ENCODE peak calls at places on chromosomes 4 and X, in nine cellular contexts. One of them, this sample, is unnamed.

GRCh38 chr4:46830971-46831454 is 78.0 kb downstream of the COX7B2 start:
- DNase-seq in LHCN-M2: no peak
- DNase-seq in A549: no peak
- DNase-seq in CD8-positive, alpha-beta T cell: no peak
- DNase-seq in AG20443: no peak
- DNase-seq in NCI-H345: no peak
- DNase-seq in NCI-H1694: no peak
- DNase-seq in CD8-positive, alpha-beta memory T cell: no peak
- DNase-seq in stimulated activated naive B cell treated with anti-CD40 and anti-IgM and Interleukin-4, amounts not matched to agents 10 μg/mL and 1 μg/mL and 100 μg/mL, for 72 hours: no peak
- DNase-seq in this sample: no peak

GRCh38 chr4:5361968-5362367 is 310.7 kb downstream of the STK32B start:
- DNase-seq in LHCN-M2: peak; percentile 19
- DNase-seq in A549: no peak
- DNase-seq in CD8-positive, alpha-beta T cell: no peak
- DNase-seq in AG20443: no peak
- DNase-seq in NCI-H345: no peak
- DNase-seq in NCI-H1694: no peak
- DNase-seq in CD8-positive, alpha-beta memory T cell: no peak
- DNase-seq in stimulated activated naive B cell treated with anti-CD40 and anti-IgM and Interleukin-4, amounts not matched to agents 10 μg/mL and 1 μg/mL and 100 μg/mL, for 72 hours: no peak
- DNase-seq in this sample: no peak

GRCh38 chrX:154317391-154318000 is 21.9 kb downstream of the TKTL1 start:
- DNase-seq in LHCN-M2: peak; percentile 9
- DNase-seq in A549: peak; percentile 44
- DNase-seq in CD8-positive, alpha-beta T cell: peak; percentile 26
- DNase-seq in AG20443: peak; percentile 27
- DNase-seq in NCI-H345: peak; percentile 13
- DNase-seq in NCI-H1694: peak; percentile 45
- DNase-seq in CD8-positive, alpha-beta memory T cell: no peak
- DNase-seq in stimulated activated naive B cell treated with anti-CD40 and anti-IgM and Interleukin-4, amounts not matched to agents 10 μg/mL and 1 μg/mL and 100 μg/mL, for 72 hours: no peak
- DNase-seq in this sample: no peak

GRCh38 chr4:38387348-38387747 is 276.7 kb upstream of the KLF3 start:
- DNase-seq in LHCN-M2: no peak
- DNase-seq in A549: no peak
- DNase-seq in CD8-positive, alpha-beta T cell: no peak
- DNase-seq in AG20443: no peak
- DNase-seq in NCI-H345: no peak
- DNase-seq in NCI-H1694: no peak
- DNase-seq in CD8-positive, alpha-beta memory T cell: no peak
- DNase-seq in stimulated activated naive B cell treated with anti-CD40 and anti-IgM and Interleukin-4, amounts not matched to agents 10 μg/mL and 1 μg/mL and 100 μg/mL, for 72 hours: no peak
- DNase-seq in this sample: no peak

GRCh38 chr4:16641971-16642370 is 256.5 kb downstream of the LDB2 start:
- DNase-seq in LHCN-M2: no peak
- DNase-seq in A549: no peak
- DNase-seq in CD8-positive, alpha-beta T cell: no peak
- DNase-seq in AG20443: peak; percentile 69
- DNase-seq in NCI-H345: no peak
- DNase-seq in NCI-H1694: no peak
- DNase-seq in CD8-positive, alpha-beta memory T cell: no peak
- DNase-seq in stimulated activated naive B cell treated with anti-CD40 and anti-IgM and Interleukin-4, amounts not matched to agents 10 μg/mL and 1 μg/mL and 100 μg/mL, for 72 hours: no peak
- DNase-seq in this sample: no peak

GRCh38 chr4:52750819-52751348 is 341 bp downstream of the ERVMER34-1 start:
- DNase-seq in LHCN-M2: no peak
- DNase-seq in A549: peak; percentile 2
- DNase-seq in CD8-positive, alpha-beta T cell: no peak
- DNase-seq in AG20443: peak; percentile 49
- DNase-seq in NCI-H345: no peak
- DNase-seq in NCI-H1694: no peak
- DNase-seq in CD8-positive, alpha-beta memory T cell: no peak
- DNase-seq in stimulated activated naive B cell treated with anti-CD40 and anti-IgM and Interleukin-4, amounts not matched to agents 10 μg/mL and 1 μg/mL and 100 μg/mL, for 72 hours: no peak
- DNase-seq in this sample: no peak

GRCh38 chrX:137792214-137792613 is 226.3 kb downstream of the ZIC3 start:
- DNase-seq in LHCN-M2: no peak
- DNase-seq in A549: no peak
- DNase-seq in CD8-positive, alpha-beta T cell: no peak
- DNase-seq in AG20443: no peak
- DNase-seq in NCI-H345: no peak
- DNase-seq in NCI-H1694: no peak
- DNase-seq in CD8-positive, alpha-beta memory T cell: no peak
- DNase-seq in stimulated activated naive B cell treated with anti-CD40 and anti-IgM and Interleukin-4, amounts not matched to agents 10 μg/mL and 1 μg/mL and 100 μg/mL, for 72 hours: no peak
- DNase-seq in this sample: no peak

GRCh38 chr4:88960576-88960975 is 96.4 kb downstream of the FAM13A start:
- DNase-seq in LHCN-M2: no peak
- DNase-seq in A549: no peak
- DNase-seq in CD8-positive, alpha-beta T cell: no peak
- DNase-seq in AG20443: no peak
- DNase-seq in NCI-H345: no peak
- DNase-seq in NCI-H1694: no peak
- DNase-seq in CD8-positive, alpha-beta memory T cell: no peak
- DNase-seq in stimulated activated naive B cell treated with anti-CD40 and anti-IgM and Interleukin-4, amounts not matched to agents 10 μg/mL and 1 μg/mL and 100 μg/mL, for 72 hours: no peak
- DNase-seq in this sample: no peak

GRCh38 chrX:134718329-134719317 is 60.4 kb upstream of the PLAC1 start:
- DNase-seq in LHCN-M2: peak; percentile 93
- DNase-seq in A549: peak; percentile 95
- DNase-seq in CD8-positive, alpha-beta T cell: peak; percentile 21
- DNase-seq in AG20443: peak; percentile 84
- DNase-seq in NCI-H345: no peak
- DNase-seq in NCI-H1694: no peak
- DNase-seq in CD8-positive, alpha-beta memory T cell: no peak
- DNase-seq in stimulated activated naive B cell treated with anti-CD40 and anti-IgM and Interleukin-4, amounts not matched to agents 10 μg/mL and 1 μg/mL and 100 μg/mL, for 72 hours: no peak
- DNase-seq in this sample: no peak

GRCh38 chr4:142416711-142417275 is 429.3 kb downstream of the INPP4B start:
- DNase-seq in LHCN-M2: peak; percentile 68
- DNase-seq in A549: no peak
- DNase-seq in CD8-positive, alpha-beta T cell: no peak
- DNase-seq in AG20443: no peak
- DNase-seq in NCI-H345: no peak
- DNase-seq in NCI-H1694: no peak
- DNase-seq in CD8-positive, alpha-beta memory T cell: peak; percentile 34
- DNase-seq in stimulated activated naive B cell treated with anti-CD40 and anti-IgM and Interleukin-4, amounts not matched to agents 10 μg/mL and 1 μg/mL and 100 μg/mL, for 72 hours: no peak
- DNase-seq in this sample: no peak

GRCh38 chrX:65587616-65588526 is 53.3 kb upstream of the LAS1L start:
- DNase-seq in LHCN-M2: peak; percentile 63
- DNase-seq in A549: peak; percentile 8
- DNase-seq in CD8-positive, alpha-beta T cell: no peak
- DNase-seq in AG20443: peak; percentile 61
- DNase-seq in NCI-H345: no peak
- DNase-seq in NCI-H1694: no peak
- DNase-seq in CD8-positive, alpha-beta memory T cell: no peak
- DNase-seq in stimulated activated naive B cell treated with anti-CD40 and anti-IgM and Interleukin-4, amounts not matched to agents 10 μg/mL and 1 μg/mL and 100 μg/mL, for 72 hours: no peak
- DNase-seq in this sample: peak; percentile 60

This sample was measured in DMS153.